ENCODE peak calls at places on chromosomes 1 and 21, in ten cellular contexts. N is OCI-LY7; Z is left ventricle myocardium superior; H is RPMI7951; I is T-helper 9 cell; Q is AG09309; Y is Calu3; E is left lobe of liver; P is stimulated activated CD4-positive, alpha-beta T cell treated with anti-CD3 and anti-CD28 coated beads, Interleukin-15, amount 100 ng/mL, for 1 hour; U is Panc1. V is an unnamed sample.

GRCh38 chr21:35527358-35527757 is 478.3 kb upstream of the RUNX1 start:
- DNase-seq in N (no peak), Z (no peak), H (no peak), I (no peak), Q (no peak), Y (no peak), E (no peak), P (no peak), U (no peak), V (no peak)

GRCh38 chr1:29636936-29637335 is 400.6 kb downstream of the PTPRU start:
- DNase-seq in N (no peak), Z (no peak), H (no peak), I (no peak), Q (no peak), Y (no peak), E (no peak), P (no peak), U (no peak), V (no peak)

GRCh38 chr1:192579319-192579738 is 3.8 kb downstream of the RGS1 start:
- DNase-seq in N (no peak), Z (no peak), H (peak; percentile 87), I (peak; percentile 4), Q (no peak), Y (no peak), E (no peak), P (no peak), U (no peak), V (no peak)

GRCh38 chr1:7470904-7471638 is 300.0 kb upstream of the VAMP3 start:
- DNase-seq in N (no peak), Z (peak; percentile 74), H (peak; percentile 99), I (no peak), Q (peak; percentile 94), Y (peak; percentile 65), E (no peak), P (no peak), U (peak; percentile 90), V (peak; percentile 60)

GRCh38 chr1:15176898-15177665 is 23.5 kb downstream of the TMEM51 start:
- DNase-seq in N (no peak), Z (no peak), H (peak; percentile 39), I (no peak), Q (no peak), Y (no peak), E (no peak), P (no peak), U (no peak), V (no peak)

GRCh38 chr1:110540891-110541685 is 22.1 kb upstream of the KCNA10 start:
- DNase-seq in N (no peak), Z (no peak), H (no peak), I (no peak), Q (no peak), Y (no peak), E (no peak), P (no peak), U (no peak), V (no peak)

GRCh38 chr1:43455205-43455889 is 1.6 kb upstream of the HYI start:
- DNase-seq in N (no peak), Z (no peak), H (no peak), I (no peak), Q (no peak), Y (no peak), E (no peak), P (no peak), U (no peak), V (no peak)

GRCh38 chr1:33726274-33726804 is 137.5 kb upstream of the HMGB4 start:
- DNase-seq in N (no peak), Z (no peak), H (no peak), I (no peak), Q (no peak), Y (no peak), E (no peak), P (no peak), U (no peak), V (no peak)

GRCh38 chr1:226405411-226405988 is 2.4 kb downstream of the PARP1 start:
- DNase-seq in N (peak; percentile 80), Z (no peak), H (no peak), I (no peak), Q (no peak), Y (no peak), E (no peak), P (no peak), U (no peak), V (no peak)

GRCh38 chr1:90924982-90925381 is 96.9 kb downstream of the ZNF644 start:
- DNase-seq in N (no peak), Z (no peak), H (no peak), I (no peak), Q (no peak), Y (no peak), E (no peak), P (no peak), U (no peak), V (no peak)

GRCh38 chr1:52400131-52400530 is 4.1 kb downstream of the ORC1 start:
- DNase-seq in N (no peak), Z (no peak), H (no peak), I (no peak), Q (no peak), Y (no peak), E (no peak), P (no peak), U (no peak), V (no peak)

GRCh38 chr1:32960819-32961355 is 3.7 kb downstream of the RNF19B start:
- DNase-seq in N (peak; percentile 77), Z (no peak), H (no peak), I (no peak), Q (no peak), Y (no peak), E (no peak), P (no peak), U (no peak), V (no peak)

GRCh38 chr1:109912873-109913272 is 2.2 kb downstream of the CSF1 start:
- DNase-seq in N (no peak), Z (no peak), H (no peak), I (no peak), Q (no peak), Y (no peak), E (no peak), P (no peak), U (no peak), V (no peak)

GRCh38 chr1:28927442-28928305 is 13.3 kb downstream of the EPB41 start:
- DNase-seq in N (peak; percentile 80), Z (no peak), H (peak; percentile 3), I (no peak), Q (peak; percentile 28), Y (no peak), E (no peak), P (no peak), U (no peak), V (no peak)

GRCh38 chr1:83053446-83053845 is 945.5 kb downstream of the TTLL7 start:
- DNase-seq in N (no peak), Z (no peak), H (no peak), I (no peak), Q (no peak), Y (no peak), E (no peak), P (no peak), U (no peak), V (no peak)

GRCh38 chr1:183138301-183138700 is 47.8 kb upstream of the LAMC2 start:
- DNase-seq in N (no peak), Z (no peak), H (peak; percentile 31), I (no peak), Q (no peak), Y (no peak), E (no peak), P (no peak), U (no peak), V (no peak)

GRCh38 chr1:167836197-167836596 is 77.7 kb downstream of the ADCY10 start:
- DNase-seq in N (no peak), Z (no peak), H (no peak), I (no peak), Q (no peak), Y (no peak), E (no peak), P (no peak), U (no peak), V (no peak)

GRCh38 chr1:219837994-219838294 is 90.4 kb downstream of the SLC30A10 start:
- DNase-seq in N (no peak), Z (no peak), H (no peak), I (no peak), Q (no peak), Y (no peak), E (no peak), P (no peak), U (no peak), V (no peak)

GRCh38 chr1:43267291-43267805 is 2.4 kb upstream of the TMEM125 start:
- DNase-seq in N (no peak), Z (no peak), H (peak; percentile 15), I (no peak), Q (peak; percentile 49), Y (no peak), E (peak; percentile 47), P (no peak), U (no peak), V (no peak)

GRCh38 chr21:25979845-25980433 is 190.6 kb downstream of the APP start:
- DNase-seq in N (no peak), Z (no peak), H (no peak), I (no peak), Q (no peak), Y (no peak), E (no peak), P (no peak), U (no peak), V (no peak)

GRCh38 chr1:245605480-245606156 is 450.8 kb downstream of the KIF26B start:
- DNase-seq in N (no peak), Z (no peak), H (peak; percentile 96), I (no peak), Q (peak; percentile 77), Y (no peak), E (no peak), P (no peak), U (no peak), V (no peak)

GRCh38 chr1:43622471-43622870 is 27.5 kb upstream of the KDM4A start:
- DNase-seq in N (no peak), Z (no peak), H (no peak), I (no peak), Q (no peak), Y (no peak), E (no peak), P (no peak), U (no peak), V (no peak)

GRCh38 chr1:163796394-163796821 is 474.7 kb downstream of the NUF2 start:
- DNase-seq in N (no peak), Z (no peak), H (no peak), I (no peak), Q (no peak), Y (peak; percentile 6), E (no peak), P (no peak), U (peak; percentile 36), V (no peak)

GRCh38 chr1:241716915-241717651 is 65.0 kb downstream of the WDR64 start:
- DNase-seq in N (no peak), Z (no peak), H (peak; percentile 43), I (no peak), Q (no peak), Y (no peak), E (no peak), P (no peak), U (no peak), V (no peak)

GRCh38 chr1:54559111-54559548 is 11.1 kb downstream of the ACOT11 start:
- DNase-seq in N (no peak), Z (peak; percentile 45), H (no peak), I (no peak), Q (no peak), Y (no peak), E (no peak), P (no peak), U (no peak), V (no peak)

GRCh38 chr1:186888367-186888766 is 59.6 kb downstream of the PLA2G4A start:
- DNase-seq in N (no peak), Z (no peak), H (no peak), I (no peak), Q (no peak), Y (no peak), E (no peak), P (no peak), U (no peak), V (no peak)

GRCh38 chr1:7407547-7407895 is 363.6 kb upstream of the VAMP3 start:
- DNase-seq in N (no peak), Z (no peak), H (no peak), I (no peak), Q (no peak), Y (no peak), E (peak; percentile 27), P (no peak), U (no peak), V (no peak)

GRCh38 chr21:45376459-45377324 is 28.3 kb upstream of the COL18A1 start:
- DNase-seq in N (no peak), Z (peak; percentile 33), H (no peak), I (no peak), Q (no peak), Y (no peak), E (no peak), P (no peak), U (no peak), V (no peak)

V was measured in tibial nerve.